ENCODE peak calls at places on chromosomes 3 and 15, in four cellular contexts. R, Y, W and X are unnamed samples.

GRCh38 chr3:23533596-23534386 is 272.0 kb upstream of the UBE2E1 start:
- DNase-seq in R (no peak), Y (no peak), W (no peak), X (no peak)

GRCh38 chr15:85959573-85959972 is 120.1 kb upstream of the AGBL1 start:
- DNase-seq in R (no peak), Y (no peak), W (no peak), X (no peak)

GRCh38 chr3:17755836-17756235 is 13.4 kb upstream of the TBC1D5 start:
- DNase-seq in R (no peak), Y (no peak), W (no peak), X (no peak)

GRCh38 chr15:83106994-83107840 is at the start of gene TM6SF1:
- DNase-seq in R (no peak), Y (no peak), W (peak), X (peak)

GRCh38 chr3:15399970-15400369 is 27.4 kb downstream of the METTL6 start:
- DNase-seq in R (no peak), Y (no peak), W (no peak), X (no peak)

GRCh38 chr3:82031576-82031975 is 270.1 kb upstream of the GBE1 start:
- DNase-seq in R (no peak), Y (no peak), W (no peak), X (no peak)

GRCh38 chr3:156307704-156308103 is 187.3 kb downstream of the KCNAB1 start:
- DNase-seq in R (peak), Y (peak), W (no peak), X (peak)

GRCh38 chr3:25555695-25556094 is 109.0 kb downstream of the TOP2B start:
- DNase-seq in R (no peak), Y (no peak), W (no peak), X (no peak)

GRCh38 chr3:146912233-146913015 is 307.3 kb upstream of the PLSCR5 start:
- DNase-seq in R (no peak), Y (no peak), W (no peak), X (no peak)

GRCh38 chr3:66931286-66931685 is 66.8 kb upstream of the KBTBD8 start:
- DNase-seq in R (no peak), Y (no peak), W (no peak), X (no peak)

GRCh38 chr3:59581000-59581399 is 531.2 kb upstream of the CFAP20DC start:
- DNase-seq in R (no peak), Y (no peak), W (no peak), X (no peak)

GRCh38 chr3:99504258-99504657 is 134.1 kb upstream of the COL8A1 start:
- DNase-seq in R (no peak), Y (peak), W (no peak), X (no peak)

GRCh38 chr3:46705022-46705530 is 3.9 kb downstream of the TMIE start:
- DNase-seq in R (peak), Y (peak), W (peak), X (peak)

GRCh38 chr3:141242035-141242721 is 10.6 kb downstream of the PXYLP1 start:
- DNase-seq in R (no peak), Y (no peak), W (no peak), X (no peak)

GRCh38 chr3:186869253-186870235 is 27.0 kb downstream of the ADIPOQ start:
- DNase-seq in R (no peak), Y (no peak), W (no peak), X (no peak)

GRCh38 chr15:68700395-68701123 is 120.1 kb downstream of the ANP32A start:
- DNase-seq in R (no peak), Y (no peak), W (no peak), X (peak)

GRCh38 chr15:42549052-42549491 is 434 bp downstream of the HAUS2 start:
- DNase-seq in R (no peak), Y (peak), W (no peak), X (peak)

GRCh38 chr15:68487087-68487843 is 55.3 kb upstream of the ITGA11 start:
- DNase-seq in R (no peak), Y (no peak), W (no peak), X (no peak)

GRCh38 chr3:190988102-190988501 is 125.6 kb upstream of the GMNC start:
- DNase-seq in R (no peak), Y (no peak), W (no peak), X (no peak)

GRCh38 chr3:139113231-139113749 is 68.6 kb upstream of the PRR23C start:
- DNase-seq in R (no peak), Y (no peak), W (no peak), X (no peak)

GRCh38 chr15:40238927-40239591 is at the start of gene PAK6:
- DNase-seq in R (peak), Y (no peak), W (peak), X (peak)

GRCh38 chr15:82108489-82109078 is 62.8 kb upstream of the MEX3B start:
- DNase-seq in R (peak), Y (peak), W (peak), X (peak)

GRCh38 chr15:70435872-70436271 is 327.5 kb downstream of the UACA start:
- DNase-seq in R (no peak), Y (no peak), W (no peak), X (no peak)

GRCh38 chr3:152574461-152575079 is 260.4 kb upstream of the P2RY1 start:
- DNase-seq in R (no peak), Y (peak), W (peak), X (peak)

GRCh38 chr3:9110802-9111201 is 138.6 kb downstream of the SRGAP3 start:
- DNase-seq in R (no peak), Y (no peak), W (no peak), X (no peak)

GRCh38 chr3:112308151-112308911 is 14.3 kb upstream of the SLC9C1 start:
- DNase-seq in R (no peak), Y (no peak), W (no peak), X (peak)

GRCh38 chr3:188706176-188706575 is 465.6 kb upstream of the TPRG1 start:
- DNase-seq in R (no peak), Y (no peak), W (no peak), X (no peak)

GRCh38 chr3:169699536-169700050 is 36.1 kb upstream of the MECOM start:
- DNase-seq in R (no peak), Y (peak), W (no peak), X (peak)

GRCh38 chr3:196093271-196094111 is 11.6 kb upstream of the TFRC start:
- DNase-seq in R (no peak), Y (peak), W (no peak), X (no peak)

GRCh38 chr3:157559401-157559800 is 56.2 kb upstream of the VEPH1 start:
- DNase-seq in R (no peak), Y (no peak), W (no peak), X (no peak)

GRCh38 chr15:39345176-39345575 is 235.7 kb upstream of the THBS1 start:
- DNase-seq in R (no peak), Y (no peak), W (no peak), X (no peak)

GRCh38 chr3:20054549-20054987 is 14.3 kb downstream of the KAT2B start:
- DNase-seq in R (peak), Y (peak), W (peak), X (peak)

GRCh38 chr15:60772395-60773120 is 293.6 kb upstream of the ICE2 start:
- DNase-seq in R (no peak), Y (no peak), W (no peak), X (no peak)

GRCh38 chr3:123582315-123582714 is 2.5 kb downstream of the HACD2 start:
- DNase-seq in R (no peak), Y (no peak), W (no peak), X (no peak)

GRCh38 chr15:79933245-79933644 is 36.4 kb upstream of the MTHFS start:
- DNase-seq in R (no peak), Y (no peak), W (no peak), X (no peak)

GRCh38 chr3:57423335-57423734 is 120.8 kb downstream of the DNAH12 start:
- DNase-seq in R (no peak), Y (no peak), W (no peak), X (no peak)

GRCh38 chr3:194571491-194571941 is 61.7 kb downstream of the TMEM44 start:
- DNase-seq in R (no peak), Y (no peak), W (no peak), X (no peak)
- TF ChIP-seq POLR2A in R (no peak), Y (no peak), W (no peak), X (no peak)

DNA sequence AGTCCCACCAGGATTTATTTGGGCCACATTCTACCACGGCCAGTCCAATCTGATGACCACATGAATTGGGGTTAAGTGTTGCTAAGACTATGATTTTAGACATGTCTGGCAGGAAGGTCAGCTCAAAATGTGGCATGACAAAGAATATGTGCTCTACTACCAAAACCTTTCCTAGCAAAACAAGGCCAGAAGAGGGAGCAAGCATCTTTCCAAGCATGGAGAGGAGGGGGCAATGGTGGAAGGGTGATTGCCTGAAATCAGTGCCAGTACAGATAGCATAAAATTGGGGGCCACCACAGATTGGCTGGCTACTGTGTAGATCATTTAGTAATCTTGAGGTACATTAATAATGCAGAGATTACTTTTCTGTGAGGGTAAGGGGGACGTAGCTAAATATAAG is 43.2 kb downstream of the TMEM39A start:
- DNase-seq in R (no peak), Y (no peak), W (no peak), X (no peak)
- TF ChIP-seq CTCF in R (no peak), Y (no peak), W (no peak), X (no peak)

GRCh38 chr15:58631319-58631718 is 118.2 kb downstream of the ADAM10 start:
- DNase-seq in R (no peak), Y (no peak), W (no peak), X (no peak)
- H3K27ac ChIP-seq in R (no peak), Y (peak), W (no peak), X (no peak)

GRCh38 chr15:34012461-34013028 is 26.5 kb downstream of the AVEN start:
- DNase-seq in R (no peak), Y (no peak), W (no peak), X (no peak)

GRCh38 chr15:34014556-34014955 is 24.4 kb downstream of the AVEN start:
- DNase-seq in R (no peak), Y (no peak), W (no peak), X (no peak)

GRCh38 chr15:34011476-34011875 is 27.5 kb downstream of the AVEN start:
- DNase-seq in R (no peak), Y (no peak), W (no peak), X (no peak)

GRCh38 chr15:34010921-34011320 is 28.1 kb downstream of the AVEN start:
- DNase-seq in R (no peak), Y (no peak), W (no peak), X (no peak)

DNA sequence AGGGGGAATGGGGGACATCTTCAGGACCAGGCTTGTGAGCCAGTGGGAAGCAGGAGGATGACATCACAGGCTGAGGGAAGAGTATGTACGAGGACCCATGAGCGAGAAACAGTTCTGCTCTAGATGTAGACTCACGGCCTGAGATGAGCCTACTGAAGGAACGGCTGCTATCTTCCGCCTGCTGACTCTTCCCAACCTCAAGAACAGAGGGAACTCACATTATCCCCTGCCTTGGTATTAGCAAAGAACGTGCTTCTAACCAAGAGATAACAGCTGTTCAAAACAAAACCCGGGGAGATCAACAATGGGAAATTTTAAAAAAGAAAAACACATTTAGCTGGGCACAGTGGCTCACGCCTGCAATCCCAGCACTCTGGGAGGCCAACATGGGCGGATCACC is 25.3 kb downstream of the AVEN start:
- DNase-seq in R (no peak), Y (no peak), W (no peak), X (no peak)
- TF ChIP-seq POLR2A in R (no peak), Y (no peak), W (no peak), X (no peak)